ENCODE peak calls at places on chromosomes 13 and 19, in four cellular contexts. O, N, S and M are unnamed samples.

GRCh38 chr19:13262450-13262849 is 112.2 kb downstream of the IER2 start:
- DNase-seq in O (peak), N (peak), S (peak), M (peak)

GRCh38 chr13:105202384-105202783 is 1333.1 kb downstream of the EFNB2 start:
- DNase-seq in O (peak), N (peak), S (no peak), M (peak)

GRCh38 chr19:29806098-29806866 is 5.5 kb upstream of the CCNE1 start:
- DNase-seq in N (peak), S (no peak), O (peak), M (peak)

GRCh38 chr13:26983533-26984315 is 187.9 kb downstream of the USP12 start:
- DNase-seq in S (no peak), N (no peak), O (peak), M (peak)

GRCh38 chr13:113153810-113154748 is 4.4 kb upstream of the PROZ start:
- DNase-seq in S (peak), O (peak), N (peak), M (peak)

GRCh38 chr13:22018297-22019210 is 347.7 kb downstream of the FGF9 start:
- DNase-seq in N (no peak), O (no peak), S (no peak), M (no peak)

GRCh38 chr19:35039881-35040456 is 1.6 kb upstream of the HPN start:
- DNase-seq in S (no peak), O (no peak), N (no peak), M (no peak)

GRCh38 chr19:9986787-9987281 is 23.5 kb downstream of the COL5A3 start:
- DNase-seq in O (no peak), N (peak), S (peak), M (peak)

GRCh38 chr13:109687559-109688448 is 98.6 kb downstream of the IRS2 start:
- DNase-seq in N (no peak), S (no peak), O (no peak), M (no peak)

GRCh38 chr19:35107541-35107939 is 8.1 kb upstream of the FXYD3 start:
- DNase-seq in O (no peak), N (peak), S (no peak), M (peak)

GRCh38 chr19:49691243-49692101 is 556 bp downstream of the CPT1C start:
- DNase-seq in O (peak), S (peak), N (peak), M (peak)

GRCh38 chr19:50922316-50922853 is 11.2 kb upstream of the KLK4 start:
- DNase-seq in S (peak), O (peak), N (peak), M (peak)

GRCh38 chr19:37990362-37990761 is 83.4 kb downstream of the SIPA1L3 start:
- DNase-seq in O (no peak), S (no peak), N (no peak), M (no peak)

GRCh38 chr13:114128624-114129522 is 3.5 kb downstream of the RASA3 start:
- DNase-seq in O (peak), S (peak), N (peak), M (peak)

GRCh38 chr19:43711751-43712355 is 4.0 kb upstream of the IRGC start:
- DNase-seq in O (no peak), S (no peak), N (no peak), M (peak)

GRCh38 chr13:38872693-38873092 is 117.9 kb downstream of the STOML3 start:
- DNase-seq in S (peak), N (peak), O (peak), M (peak)

GRCh38 chr19:9709305-9709704 is 34.4 kb upstream of the ZNF562 start:
- DNase-seq in S (no peak), N (no peak), O (peak), M (no peak)

GRCh38 chr13:29522044-29522685 is 73.3 kb downstream of the SLC7A1 start:
- DNase-seq in S (peak), O (peak), N (peak), M (peak)

GRCh38 chr13:49218493-49219051 is 1.6 kb upstream of the MLNR start:
- DNase-seq in S (no peak), N (peak), O (no peak), M (peak)

GRCh38 chr19:44757057-44757734 is 8.7 kb downstream of the BCL3 start:
- DNase-seq in S (peak), O (no peak), N (peak), M (peak)

GRCh38 chr19:58401825-58402433 is 6.5 kb downstream of the RNF225 start:
- DNase-seq in N (no peak), O (no peak), S (no peak), M (no peak)

GRCh38 chr19:58400638-58400915 is 5.1 kb downstream of the RNF225 start:
- DNase-seq in O (no peak), N (no peak), S (no peak), M (no peak)

GRCh38 chr19:58398545-58398944 is 3.1 kb downstream of the RNF225 start:
- DNase-seq in S (no peak), O (no peak), N (no peak), M (no peak)

GRCh38 chr19:58400916-58401824 is 5.7 kb downstream of the RNF225 start:
- DNase-seq in S (peak), N (peak), O (peak), M (peak)

GRCh38 chr19:58399903-58400637 is 4.6 kb downstream of the RNF225 start:
- DNase-seq in S (no peak), N (no peak), O (no peak), M (no peak)
- H3K4me3 ChIP-seq in S (no peak), N (peak), O (no peak), M (peak)

GRCh38 chr19:54428323-54429175 is 13.3 kb downstream of the TTYH1 start:
- DNase-seq in N (no peak), S (no peak), O (no peak), M (no peak)
- TF ChIP-seq CTCF in N (no peak), S (no peak), O (no peak), M (no peak)

GRCh38 chr13:97286317-97287046 is 64.3 kb downstream of the MBNL2 start:
- DNase-seq in O (no peak), S (no peak), N (no peak), M (no peak)
- H3K4me3 ChIP-seq in O (no peak), S (no peak), N (no peak), M (no peak)

GRCh38 chr19:4374451-4375163 is 25.7 kb downstream of the SH3GL1 start:
- DNase-seq in N (peak), O (peak), S (peak), M (peak)
- TF ChIP-seq CTCF in N (peak), O (no peak), S (no peak), M (peak)